ENCODE peak calls at places on chromosomes 3 and 15, in six cellular contexts. A is NCI-H1417; T is AG04450; K is germinal center; S is stimulated activated CD4-positive, alpha-beta T cell treated with anti-CD3 and anti-CD28 coated beads, TNF-alpha, amount 100 ng/mL, for 4 hours; N is GM10248. Z is an unnamed sample.

GRCh38 chr3:56952846-56953245 is 107.6 kb upstream of the SPATA12 start:
- DNase-seq in S (no peak), T (no peak), K (no peak), A (no peak), N (no peak), Z (no peak)

GRCh38 chr3:127754411-127755304 is 67.7 kb downstream of the MGLL start:
- DNase-seq in S (no peak), T (no peak), K (peak; percentile 77), A (no peak), N (peak; percentile 77), Z (no peak)

GRCh38 chr3:141738636-141739363 is 702 bp downstream of the RNF7 start:
- DNase-seq in S (peak; percentile 11), K (no peak), N (no peak), T (no peak), A (no peak), Z (no peak)

GRCh38 chr3:23809294-23809693 is 3.5 kb downstream of the UBE2E1 start:
- DNase-seq in K (no peak), T (no peak), S (no peak), N (no peak), A (no peak), Z (no peak)

GRCh38 chr3:131914090-131914691 is 120.6 kb downstream of the CPNE4 start:
- DNase-seq in K (no peak), A (no peak), S (no peak), T (no peak), N (no peak), Z (no peak)

GRCh38 chr15:58063612-58064011 is 1.9 kb downstream of the ALDH1A2 start:
- DNase-seq in A (no peak), S (no peak), T (no peak), K (no peak), N (no peak), Z (no peak)

GRCh38 chr15:93037341-93038063 is 51.5 kb downstream of the RGMA start:
- DNase-seq in N (no peak), A (no peak), S (no peak), K (no peak), T (no peak), Z (peak; percentile 32)

GRCh38 chr3:64074091-64074490 is 50.8 kb upstream of the PSMD6 start:
- DNase-seq in S (no peak), T (peak; percentile 38), A (no peak), N (no peak), K (no peak), Z (no peak)

GRCh38 chr3:54964081-54964480 is 36.2 kb upstream of the LRTM1 start:
- DNase-seq in N (no peak), A (no peak), K (no peak), S (no peak), T (no peak), Z (no peak)